ENCODE peak calls at places on chromosome 15, in five cellular contexts. One of them, this sample, is unnamed.

GRCh38 chr15:67097893-67098740 is 32.7 kb downstream of the SMAD3 start:
- DNase-seq in K562: peak; percentile 76
- DNase-seq in IMR-90: peak; percentile 52
- DNase-seq in breast epithelium: no peak
- DNase-seq in activated CD8-positive, alpha-beta T cell treated with anti-CD3 and anti-CD28 coated beads for 36 hours: peak; percentile 60
- DNase-seq in this sample: no peak

GRCh38 chr15:55915876-55916567 is 77.4 kb downstream of the NEDD4 start:
- DNase-seq in breast epithelium: no peak
- DNase-seq in K562: no peak
- DNase-seq in activated CD8-positive, alpha-beta T cell treated with anti-CD3 and anti-CD28 coated beads for 36 hours: no peak
- DNase-seq in IMR-90: peak; percentile 56
- DNase-seq in this sample: no peak

GRCh38 chr15:47206358-47206978 is 510.8 kb upstream of the SEMA6D start:
- DNase-seq in K562: no peak
- DNase-seq in activated CD8-positive, alpha-beta T cell treated with anti-CD3 and anti-CD28 coated beads for 36 hours: no peak
- DNase-seq in IMR-90: no peak
- DNase-seq in breast epithelium: no peak
- DNase-seq in this sample: no peak

GRCh38 chr15:68816795-68817303 is 3.8 kb downstream of the ANP32A start:
- DNase-seq in activated CD8-positive, alpha-beta T cell treated with anti-CD3 and anti-CD28 coated beads for 36 hours: peak; percentile 21
- DNase-seq in K562: no peak
- DNase-seq in IMR-90: no peak
- DNase-seq in breast epithelium: no peak
- DNase-seq in this sample: no peak

GRCh38 chr15:29050870-29051269 is 165.1 kb downstream of the APBA2 start:
- DNase-seq in breast epithelium: no peak
- DNase-seq in IMR-90: peak; percentile 68
- DNase-seq in activated CD8-positive, alpha-beta T cell treated with anti-CD3 and anti-CD28 coated beads for 36 hours: peak; percentile 45
- DNase-seq in K562: no peak
- DNase-seq in this sample: no peak

GRCh38 chr15:51952805-51953204 is 18.8 kb downstream of the LEO1 start:
- DNase-seq in breast epithelium: no peak
- DNase-seq in IMR-90: no peak
- DNase-seq in K562: no peak
- DNase-seq in activated CD8-positive, alpha-beta T cell treated with anti-CD3 and anti-CD28 coated beads for 36 hours: no peak
- DNase-seq in this sample: no peak

GRCh38 chr15:47561102-47561501 is 156.2 kb upstream of the SEMA6D start:
- DNase-seq in breast epithelium: no peak
- DNase-seq in IMR-90: no peak
- DNase-seq in K562: no peak
- DNase-seq in activated CD8-positive, alpha-beta T cell treated with anti-CD3 and anti-CD28 coated beads for 36 hours: no peak
- DNase-seq in this sample: no peak

GRCh38 chr15:83398591-83398990 is 48.5 kb upstream of the SH3GL3 start:
- DNase-seq in breast epithelium: no peak
- DNase-seq in IMR-90: peak; percentile 26
- DNase-seq in activated CD8-positive, alpha-beta T cell treated with anti-CD3 and anti-CD28 coated beads for 36 hours: no peak
- DNase-seq in K562: no peak
- DNase-seq in this sample: no peak

GRCh38 chr15:39251413-39252197 is 329.3 kb upstream of the THBS1 start:
- DNase-seq in K562: no peak
- DNase-seq in IMR-90: peak; percentile 60
- DNase-seq in breast epithelium: no peak
- DNase-seq in activated CD8-positive, alpha-beta T cell treated with anti-CD3 and anti-CD28 coated beads for 36 hours: peak; percentile 56
- DNase-seq in this sample: no peak

GRCh38 chr15:89458440-89458839 is 37.9 kb downstream of the RHCG start:
- DNase-seq in K562: no peak
- DNase-seq in breast epithelium: no peak
- DNase-seq in IMR-90: no peak
- DNase-seq in activated CD8-positive, alpha-beta T cell treated with anti-CD3 and anti-CD28 coated beads for 36 hours: no peak
- DNase-seq in this sample: no peak

GRCh38 chr15:101168463-101168824 is 83.4 kb downstream of the CHSY1 start:
- DNase-seq in K562: no peak
- DNase-seq in breast epithelium: no peak
- DNase-seq in activated CD8-positive, alpha-beta T cell treated with anti-CD3 and anti-CD28 coated beads for 36 hours: peak; percentile 42
- DNase-seq in IMR-90: peak; percentile 65
- DNase-seq in this sample: no peak

GRCh38 chr15:77542491-77543001 is 90.2 kb downstream of the LINGO1 start:
- DNase-seq in K562: no peak
- DNase-seq in breast epithelium: no peak
- DNase-seq in activated CD8-positive, alpha-beta T cell treated with anti-CD3 and anti-CD28 coated beads for 36 hours: no peak
- DNase-seq in IMR-90: peak; percentile 53
- DNase-seq in this sample: no peak

GRCh38 chr15:57321973-57322601 is 54.2 kb upstream of the CGNL1 start:
- DNase-seq in K562: peak; percentile 51
- DNase-seq in activated CD8-positive, alpha-beta T cell treated with anti-CD3 and anti-CD28 coated beads for 36 hours: no peak
- DNase-seq in IMR-90: no peak
- DNase-seq in breast epithelium: no peak
- DNase-seq in this sample: no peak

GRCh38 chr15:77497108-77497737 is 76.5 kb downstream of the HMG20A start:
- DNase-seq in IMR-90: no peak
- DNase-seq in K562: no peak
- DNase-seq in activated CD8-positive, alpha-beta T cell treated with anti-CD3 and anti-CD28 coated beads for 36 hours: no peak
- DNase-seq in breast epithelium: peak; percentile 69
- DNase-seq in this sample: no peak

GRCh38 chr15:70763950-70764730 is 782 bp upstream of the UACA start:
- DNase-seq in K562: no peak
- DNase-seq in breast epithelium: no peak
- DNase-seq in activated CD8-positive, alpha-beta T cell treated with anti-CD3 and anti-CD28 coated beads for 36 hours: peak; percentile 7
- DNase-seq in IMR-90: no peak
- DNase-seq in this sample: peak; percentile 34

DNA sequence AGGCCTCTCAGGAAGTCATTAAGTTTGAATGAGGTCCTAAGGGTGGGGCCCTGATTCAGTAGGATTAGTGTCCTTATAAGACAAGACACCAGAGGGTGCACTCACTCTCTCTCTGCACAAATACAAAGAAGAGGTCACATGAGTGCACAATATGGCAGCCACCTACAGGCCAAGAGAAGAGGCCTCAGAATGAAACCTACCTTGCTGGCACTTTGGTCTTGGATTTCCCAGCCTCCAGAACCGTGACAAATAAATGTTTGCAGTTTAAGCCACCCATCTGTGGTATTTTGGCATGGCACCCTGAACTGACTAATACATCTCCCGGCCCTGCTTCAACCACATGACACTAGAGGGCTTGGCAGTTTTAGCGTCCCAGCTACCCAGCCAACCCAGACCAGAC is 73.9 kb upstream of the CHRNB4 start:
- DNase-seq in activated CD8-positive, alpha-beta T cell treated with anti-CD3 and anti-CD28 coated beads for 36 hours: peak; percentile 38
- DNase-seq in breast epithelium: no peak
- DNase-seq in K562: no peak
- DNase-seq in IMR-90: no peak
- DNase-seq in this sample: no peak
- TF ChIP-seq CTCF in activated CD8-positive, alpha-beta T cell treated with anti-CD3 and anti-CD28 coated beads for 36 hours: no peak
- TF ChIP-seq CTCF in breast epithelium: no peak
- TF ChIP-seq CTCF in K562: peak; percentile 61
- TF ChIP-seq CTCF in IMR-90: no peak
- TF ChIP-seq CTCF in this sample: no peak

DNA sequence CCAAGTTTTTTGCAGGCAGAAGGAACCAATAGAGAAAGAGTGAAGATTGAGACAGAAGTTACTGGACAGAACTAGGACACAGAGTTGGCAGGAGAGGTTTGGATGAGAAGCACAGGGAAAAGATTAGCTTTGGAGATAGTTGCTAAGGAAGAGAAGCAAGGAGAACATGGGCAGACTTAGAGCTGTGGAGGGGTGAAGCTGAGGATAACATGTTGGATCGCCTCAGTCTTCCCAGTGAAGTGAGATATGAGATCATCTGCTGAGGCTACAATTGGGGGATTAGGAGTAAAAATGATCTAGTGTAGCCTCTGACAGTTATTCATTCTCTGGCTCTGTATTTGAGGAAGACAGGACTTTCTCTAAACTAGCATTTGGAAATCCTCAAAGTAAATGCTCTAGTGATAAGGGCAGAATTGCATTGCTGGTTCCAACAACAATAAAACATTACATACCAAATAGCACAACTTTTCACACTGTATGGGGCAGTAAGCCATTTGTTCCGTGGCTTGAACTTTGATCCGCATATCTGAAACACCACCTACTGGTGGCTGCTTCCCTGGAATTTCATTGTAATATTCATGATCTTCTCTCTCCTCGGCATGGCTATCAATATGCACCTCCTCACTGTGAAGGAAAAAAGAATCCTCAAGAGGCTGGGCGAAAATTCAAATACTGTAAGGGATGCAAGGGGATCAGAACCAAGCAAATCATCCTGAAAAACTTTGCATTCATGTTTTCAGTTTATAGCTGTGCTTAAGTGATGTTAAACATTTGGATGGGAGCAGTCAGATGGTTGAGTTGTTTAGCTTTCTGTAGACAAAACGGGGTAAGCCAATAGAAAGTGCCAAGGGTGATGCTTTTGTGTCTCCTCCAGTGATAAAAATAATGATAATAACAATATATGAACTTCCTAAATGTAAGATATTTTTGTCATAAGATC is 22.2 kb upstream of the EID1 start:
- DNase-seq in activated CD8-positive, alpha-beta T cell treated with anti-CD3 and anti-CD28 coated beads for 36 hours: no peak
- DNase-seq in K562: peak; percentile 15
- DNase-seq in breast epithelium: no peak
- DNase-seq in IMR-90: peak; percentile 62
- DNase-seq in this sample: peak; percentile 5
- TF ChIP-seq CTCF in activated CD8-positive, alpha-beta T cell treated with anti-CD3 and anti-CD28 coated beads for 36 hours: no peak
- TF ChIP-seq CTCF in K562: peak; percentile 66
- TF ChIP-seq CTCF in breast epithelium: peak; percentile 40
- TF ChIP-seq CTCF in IMR-90: peak; percentile 56
- TF ChIP-seq CTCF in this sample: peak; percentile 28

DNA sequence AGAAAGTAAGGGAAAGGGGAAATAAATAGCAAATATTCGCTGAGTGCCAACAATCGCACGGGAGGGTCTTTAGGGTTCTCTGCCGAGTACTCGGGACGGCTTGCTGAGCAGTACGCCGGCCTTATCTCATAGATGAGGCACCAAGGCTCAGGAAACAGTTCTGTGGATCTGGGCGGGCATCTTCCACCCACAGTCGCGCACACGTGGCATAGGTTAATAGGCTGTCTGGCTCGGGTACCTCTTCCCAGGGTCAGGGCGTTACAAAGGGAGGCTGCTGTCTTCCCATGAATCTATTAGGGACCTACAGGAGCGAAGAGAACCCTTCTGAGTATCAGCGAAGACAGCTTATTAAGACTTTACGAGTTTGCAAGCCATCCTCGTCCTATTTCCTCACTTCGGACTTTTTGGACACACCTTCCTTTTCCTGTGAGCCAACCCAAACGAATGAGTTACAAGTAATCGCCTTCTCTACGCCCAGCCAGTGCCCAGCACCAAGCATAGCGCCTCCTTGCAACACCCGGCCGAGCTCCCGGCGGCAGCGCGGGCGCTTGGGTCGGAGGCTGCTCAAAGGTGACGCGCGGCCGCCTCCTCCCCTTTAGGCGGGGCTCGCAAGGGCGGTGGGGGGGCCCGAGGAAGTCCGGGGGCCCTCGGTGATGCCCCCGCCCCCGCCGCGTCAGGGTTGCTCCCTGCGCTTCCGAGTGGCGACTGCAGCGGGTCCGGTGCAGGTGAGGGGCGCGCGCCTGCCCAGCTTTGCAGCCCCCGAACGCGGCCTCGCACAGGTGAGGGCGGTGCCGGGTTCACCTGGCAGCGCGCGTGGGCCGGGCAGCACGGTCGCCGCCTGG is at the start of gene MCTP2:
- DNase-seq in K562: no peak
- DNase-seq in breast epithelium: peak; percentile 69
- DNase-seq in activated CD8-positive, alpha-beta T cell treated with anti-CD3 and anti-CD28 coated beads for 36 hours: peak; percentile 92
- DNase-seq in IMR-90: peak; percentile 70
- DNase-seq in this sample: peak; percentile 78
- TF ChIP-seq CTCF in K562: no peak
- TF ChIP-seq CTCF in breast epithelium: no peak
- TF ChIP-seq CTCF in activated CD8-positive, alpha-beta T cell treated with anti-CD3 and anti-CD28 coated beads for 36 hours: no peak
- TF ChIP-seq CTCF in IMR-90: peak; percentile 7
- TF ChIP-seq CTCF in this sample: no peak

DNA sequence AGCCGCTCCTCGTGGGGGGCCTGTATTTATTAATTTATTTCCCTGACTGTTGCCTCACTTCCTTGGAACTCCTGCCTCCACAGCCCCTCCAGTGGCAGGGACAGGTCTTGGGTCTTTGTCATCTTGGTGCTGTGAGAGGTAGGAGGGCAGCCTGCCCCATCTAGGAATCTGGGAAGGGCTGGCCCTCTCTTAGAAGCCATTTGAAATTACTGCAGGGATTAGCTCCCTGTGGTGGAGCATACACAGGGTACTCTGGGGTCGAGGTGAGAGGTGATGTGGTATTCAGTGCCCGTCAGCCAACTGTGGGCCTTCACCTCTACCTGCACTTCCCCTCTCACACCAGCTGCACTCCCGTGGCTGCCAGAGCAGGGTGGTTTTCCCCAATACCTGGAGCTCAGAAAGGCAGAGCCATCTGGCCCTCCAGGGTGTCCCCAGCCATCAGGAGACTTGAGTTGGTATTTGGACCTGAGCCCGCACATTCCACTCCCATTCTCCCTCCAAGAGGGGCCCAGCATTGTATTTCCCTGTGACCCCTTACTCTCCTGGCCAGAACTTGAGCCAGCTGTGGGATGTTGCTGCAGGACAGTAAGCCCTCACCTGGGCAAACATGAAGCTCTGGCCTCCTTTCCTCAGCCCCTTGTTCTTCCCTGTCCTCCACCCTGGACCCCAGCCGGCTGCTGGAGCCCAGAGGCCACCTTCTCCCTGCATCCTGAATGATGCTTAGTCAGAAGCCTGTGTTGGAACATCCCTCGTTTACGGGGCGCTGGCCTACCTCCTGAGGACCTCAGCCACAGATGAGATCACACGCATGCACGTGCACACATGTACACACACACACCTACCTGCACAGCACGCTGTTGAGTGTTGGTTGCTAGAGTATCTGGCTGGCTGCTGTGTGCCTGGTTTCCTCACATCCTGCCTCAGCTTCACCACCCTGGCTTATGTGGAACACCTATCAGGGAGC is 2.0 kb upstream of the JMJD7 start:
- DNase-seq in K562: no peak
- DNase-seq in IMR-90: no peak
- DNase-seq in breast epithelium: no peak
- DNase-seq in activated CD8-positive, alpha-beta T cell treated with anti-CD3 and anti-CD28 coated beads for 36 hours: no peak
- DNase-seq in this sample: no peak
- TF ChIP-seq CTCF in K562: no peak
- TF ChIP-seq CTCF in IMR-90: no peak
- TF ChIP-seq CTCF in breast epithelium: no peak
- TF ChIP-seq CTCF in activated CD8-positive, alpha-beta T cell treated with anti-CD3 and anti-CD28 coated beads for 36 hours: no peak
- TF ChIP-seq CTCF in this sample: no peak

GRCh38 chr15:45197512-45197911 is 9.7 kb upstream of the SHF start:
- DNase-seq in activated CD8-positive, alpha-beta T cell treated with anti-CD3 and anti-CD28 coated beads for 36 hours: no peak
- DNase-seq in K562: no peak
- DNase-seq in breast epithelium: no peak
- DNase-seq in IMR-90: no peak
- DNase-seq in this sample: no peak

GRCh38 chr15:45200001-45200798 is 12.4 kb upstream of the SHF start:
- DNase-seq in K562: peak; percentile 72
- DNase-seq in breast epithelium: peak; percentile 98
- DNase-seq in IMR-90: peak; percentile 98
- DNase-seq in activated CD8-positive, alpha-beta T cell treated with anti-CD3 and anti-CD28 coated beads for 36 hours: peak; percentile 98
- DNase-seq in this sample: peak; percentile 97

GRCh38 chr15:45198337-45199135 is 10.8 kb upstream of the SHF start:
- DNase-seq in IMR-90: peak; percentile 96
- DNase-seq in activated CD8-positive, alpha-beta T cell treated with anti-CD3 and anti-CD28 coated beads for 36 hours: peak; percentile 95
- DNase-seq in breast epithelium: peak; percentile 95
- DNase-seq in K562: peak; percentile 77
- DNase-seq in this sample: peak; percentile 87

GRCh38 chr15:45200799-45201556 is 13.2 kb upstream of the SHF start:
- DNase-seq in IMR-90: peak; percentile 83
- DNase-seq in activated CD8-positive, alpha-beta T cell treated with anti-CD3 and anti-CD28 coated beads for 36 hours: peak; percentile 89
- DNase-seq in breast epithelium: peak; percentile 90
- DNase-seq in K562: peak; percentile 63
- DNase-seq in this sample: peak; percentile 84

GRCh38 chr15:45199136-45199810 is 11.5 kb upstream of the SHF start:
- DNase-seq in activated CD8-positive, alpha-beta T cell treated with anti-CD3 and anti-CD28 coated beads for 36 hours: peak; percentile 66
- DNase-seq in breast epithelium: no peak
- DNase-seq in IMR-90: no peak
- DNase-seq in K562: no peak
- DNase-seq in this sample: no peak
- TF ChIP-seq CTCF in activated CD8-positive, alpha-beta T cell treated with anti-CD3 and anti-CD28 coated beads for 36 hours: peak; percentile 3
- TF ChIP-seq CTCF in breast epithelium: no peak
- TF ChIP-seq CTCF in IMR-90: no peak
- TF ChIP-seq CTCF in K562: no peak
- TF ChIP-seq CTCF in this sample: no peak

GRCh38 chr15:99250494-99251435 is 516 bp upstream of the LRRC28 start:
- DNase-seq in activated CD8-positive, alpha-beta T cell treated with anti-CD3 and anti-CD28 coated beads for 36 hours: peak; percentile 99
- DNase-seq in IMR-90: peak; percentile 99
- DNase-seq in breast epithelium: peak; percentile 98
- DNase-seq in K562: peak; percentile 98
- DNase-seq in this sample: peak; percentile 98
- TF ChIP-seq CTCF in activated CD8-positive, alpha-beta T cell treated with anti-CD3 and anti-CD28 coated beads for 36 hours: no peak
- TF ChIP-seq CTCF in IMR-90: no peak
- TF ChIP-seq CTCF in breast epithelium: no peak
- TF ChIP-seq CTCF in K562: peak; percentile 23
- TF ChIP-seq CTCF in this sample: no peak